ENCODE peak calls at places on chromosomes 11 and 22, in eight cellular contexts. One of them, this sample, is unnamed.

GRCh38 chr11:15884792-15885540 is 471.4 kb downstream of the SOX6 start:
- DNase-seq in nephron progenitor cell: peak
- DNase-seq in body of pancreas: no peak
- DNase-seq in colonic mucosa: no peak
- DNase-seq in A673: no peak
- DNase-seq in lung: no peak
- DNase-seq in Calu3: no peak
- DNase-seq in astrocyte of the spinal cord: no peak
- DNase-seq in this sample: no peak

GRCh38 chr11:109236696-109237095 is 185.3 kb upstream of the C11orf87 start:
- DNase-seq in nephron progenitor cell: no peak
- DNase-seq in body of pancreas: no peak
- DNase-seq in colonic mucosa: no peak
- DNase-seq in A673: no peak
- DNase-seq in lung: no peak
- DNase-seq in Calu3: no peak
- DNase-seq in astrocyte of the spinal cord: no peak
- DNase-seq in this sample: no peak

GRCh38 chr11:118938491-118939411 is 13.0 kb upstream of the BCL9L start:
- DNase-seq in nephron progenitor cell: no peak
- DNase-seq in body of pancreas: no peak
- DNase-seq in colonic mucosa: no peak
- DNase-seq in A673: no peak
- DNase-seq in lung: peak
- DNase-seq in Calu3: peak
- DNase-seq in astrocyte of the spinal cord: peak
- DNase-seq in this sample: peak

GRCh38 chr11:103380031-103380430 is 270.8 kb downstream of the DYNC2H1 start:
- DNase-seq in nephron progenitor cell: no peak
- DNase-seq in body of pancreas: no peak
- DNase-seq in colonic mucosa: no peak
- DNase-seq in A673: no peak
- DNase-seq in lung: no peak
- DNase-seq in Calu3: no peak
- DNase-seq in astrocyte of the spinal cord: no peak
- DNase-seq in this sample: no peak

GRCh38 chr11:120807414-120808150 is 216.3 kb upstream of the TBCEL start:
- DNase-seq in nephron progenitor cell: no peak
- DNase-seq in body of pancreas: no peak
- DNase-seq in colonic mucosa: no peak
- DNase-seq in A673: peak
- DNase-seq in lung: no peak
- DNase-seq in Calu3: peak
- DNase-seq in astrocyte of the spinal cord: peak
- DNase-seq in this sample: peak

GRCh38 chr11:115256326-115257197 is 247.7 kb downstream of the CADM1 start:
- DNase-seq in nephron progenitor cell: peak
- DNase-seq in body of pancreas: no peak
- DNase-seq in colonic mucosa: no peak
- DNase-seq in A673: peak
- DNase-seq in lung: no peak
- DNase-seq in Calu3: no peak
- DNase-seq in astrocyte of the spinal cord: no peak
- DNase-seq in this sample: no peak

GRCh38 chr22:47884200-47884599 is 1121.8 kb downstream of the TBC1D22A start:
- DNase-seq in nephron progenitor cell: no peak
- DNase-seq in body of pancreas: no peak
- DNase-seq in colonic mucosa: no peak
- DNase-seq in A673: no peak
- DNase-seq in lung: no peak
- DNase-seq in Calu3: no peak
- DNase-seq in astrocyte of the spinal cord: no peak
- DNase-seq in this sample: no peak

GRCh38 chr11:12288212-12288933 is 89.0 kb upstream of the PARVA start:
- DNase-seq in nephron progenitor cell: peak
- DNase-seq in body of pancreas: peak
- DNase-seq in colonic mucosa: peak
- DNase-seq in A673: peak
- DNase-seq in lung: peak
- DNase-seq in Calu3: peak
- DNase-seq in astrocyte of the spinal cord: peak
- DNase-seq in this sample: peak

GRCh38 chr11:47756208-47756607 is 10.9 kb downstream of the FNBP4 start:
- DNase-seq in nephron progenitor cell: no peak
- DNase-seq in body of pancreas: no peak
- DNase-seq in colonic mucosa: no peak
- DNase-seq in A673: no peak
- DNase-seq in lung: no peak
- DNase-seq in Calu3: no peak
- DNase-seq in astrocyte of the spinal cord: no peak
- DNase-seq in this sample: no peak

GRCh38 chr22:23969071-23969470 is 2.4 kb downstream of the DDTL start:
- DNase-seq in nephron progenitor cell: no peak
- DNase-seq in body of pancreas: no peak
- DNase-seq in colonic mucosa: no peak
- DNase-seq in A673: no peak
- DNase-seq in lung: no peak
- DNase-seq in Calu3: no peak
- DNase-seq in astrocyte of the spinal cord: no peak
- DNase-seq in this sample: no peak

GRCh38 chr11:35046606-35047005 is 92.4 kb upstream of the CD44 start:
- DNase-seq in nephron progenitor cell: no peak
- DNase-seq in body of pancreas: no peak
- DNase-seq in colonic mucosa: no peak
- DNase-seq in A673: no peak
- DNase-seq in lung: no peak
- DNase-seq in Calu3: no peak
- DNase-seq in astrocyte of the spinal cord: no peak
- DNase-seq in this sample: no peak

GRCh38 chr11:43577566-43578264 is 102.8 kb upstream of the HSD17B12 start:
- DNase-seq in nephron progenitor cell: no peak
- DNase-seq in body of pancreas: no peak
- DNase-seq in colonic mucosa: no peak
- DNase-seq in A673: no peak
- DNase-seq in lung: no peak
- DNase-seq in Calu3: no peak
- DNase-seq in astrocyte of the spinal cord: no peak
- DNase-seq in this sample: no peak

GRCh38 chr11:77063861-77064260 is 2.9 kb upstream of the CAPN5 start:
- DNase-seq in nephron progenitor cell: no peak
- DNase-seq in body of pancreas: no peak
- DNase-seq in colonic mucosa: no peak
- DNase-seq in A673: no peak
- DNase-seq in lung: no peak
- DNase-seq in Calu3: no peak
- DNase-seq in astrocyte of the spinal cord: no peak
- DNase-seq in this sample: no peak

GRCh38 chr11:77063407-77063806 is 3.4 kb upstream of the CAPN5 start:
- DNase-seq in nephron progenitor cell: no peak
- DNase-seq in body of pancreas: no peak
- DNase-seq in colonic mucosa: peak
- DNase-seq in A673: no peak
- DNase-seq in lung: no peak
- DNase-seq in Calu3: no peak
- DNase-seq in astrocyte of the spinal cord: no peak
- DNase-seq in this sample: no peak

GRCh38 chr11:77060234-77060633 is 6.5 kb upstream of the CAPN5 start:
- DNase-seq in nephron progenitor cell: no peak
- DNase-seq in body of pancreas: no peak
- DNase-seq in colonic mucosa: no peak
- DNase-seq in A673: no peak
- DNase-seq in lung: no peak
- DNase-seq in Calu3: no peak
- DNase-seq in astrocyte of the spinal cord: no peak
- DNase-seq in this sample: no peak

GRCh38 chr11:77064648-77065217 is 2.0 kb upstream of the CAPN5 start:
- DNase-seq in nephron progenitor cell: no peak
- DNase-seq in body of pancreas: no peak
- DNase-seq in colonic mucosa: no peak
- DNase-seq in A673: no peak
- DNase-seq in lung: no peak
- DNase-seq in Calu3: no peak
- DNase-seq in astrocyte of the spinal cord: no peak
- DNase-seq in this sample: no peak

DNA sequence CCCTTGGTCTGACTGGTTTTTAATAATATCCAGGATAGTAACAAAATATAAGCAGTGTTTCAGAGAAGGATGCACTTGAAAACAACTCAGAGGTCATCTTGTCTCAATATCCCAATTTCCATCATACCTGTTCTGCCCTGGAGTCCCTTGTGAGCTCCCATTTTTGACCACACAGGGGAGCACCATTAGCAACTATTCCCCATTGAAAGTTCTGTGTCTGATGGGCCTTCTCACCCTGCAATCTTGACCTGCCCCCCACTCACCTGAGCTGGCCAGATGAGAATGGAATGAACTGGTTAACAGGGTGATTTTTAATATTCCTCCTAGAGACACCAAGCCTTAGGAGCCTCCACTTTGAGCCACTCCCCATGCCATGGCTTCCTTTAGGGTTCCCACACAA is 3.8 kb upstream of the CAPN5 start:
- DNase-seq in nephron progenitor cell: no peak
- DNase-seq in body of pancreas: no peak
- DNase-seq in colonic mucosa: peak
- DNase-seq in A673: no peak
- DNase-seq in lung: no peak
- DNase-seq in Calu3: peak
- DNase-seq in astrocyte of the spinal cord: no peak
- DNase-seq in this sample: no peak
- TF ChIP-seq CTCF in nephron progenitor cell: no peak
- TF ChIP-seq CTCF in body of pancreas: no peak
- TF ChIP-seq CTCF in colonic mucosa: no peak
- TF ChIP-seq CTCF in A673: no peak
- TF ChIP-seq CTCF in lung: no peak
- TF ChIP-seq CTCF in Calu3: no peak
- TF ChIP-seq CTCF in astrocyte of the spinal cord: no peak
- TF ChIP-seq CTCF in this sample: peak

GRCh38 chr22:50454556-50455075 is 20.2 kb downstream of the SBF1 start:
- DNase-seq in nephron progenitor cell: no peak
- DNase-seq in body of pancreas: no peak
- DNase-seq in colonic mucosa: no peak
- DNase-seq in A673: no peak
- DNase-seq in lung: no peak
- DNase-seq in Calu3: no peak
- DNase-seq in astrocyte of the spinal cord: no peak
- DNase-seq in this sample: no peak
- TF ChIP-seq CTCF in nephron progenitor cell: no peak
- TF ChIP-seq CTCF in body of pancreas: no peak
- TF ChIP-seq CTCF in colonic mucosa: no peak
- TF ChIP-seq CTCF in A673: no peak
- TF ChIP-seq CTCF in lung: no peak
- TF ChIP-seq CTCF in Calu3: no peak
- TF ChIP-seq CTCF in astrocyte of the spinal cord: no peak
- TF ChIP-seq CTCF in this sample: no peak

DNA sequence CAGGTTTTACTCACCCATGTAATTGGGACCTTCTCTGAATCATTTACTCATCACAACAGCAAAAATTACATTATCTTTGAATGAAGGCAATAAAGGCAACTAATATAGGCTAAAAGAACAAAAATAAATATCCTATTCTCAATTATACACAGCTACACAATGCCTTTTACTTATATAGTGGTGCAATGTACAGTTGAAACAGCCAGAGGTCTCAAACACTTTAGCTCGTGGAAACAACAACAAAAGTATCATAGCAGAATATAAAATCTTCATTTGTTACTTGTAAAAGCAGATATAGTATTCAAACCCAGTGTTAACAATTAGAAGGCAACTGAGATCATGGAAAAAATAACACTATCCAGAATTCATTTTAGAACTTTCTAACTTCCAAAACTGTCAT is 20.6 kb upstream of the CCDC34 start:
- DNase-seq in nephron progenitor cell: no peak
- DNase-seq in body of pancreas: no peak
- DNase-seq in colonic mucosa: no peak
- DNase-seq in A673: no peak
- DNase-seq in lung: no peak
- DNase-seq in Calu3: no peak
- DNase-seq in astrocyte of the spinal cord: no peak
- DNase-seq in this sample: no peak
- TF ChIP-seq CTCF in nephron progenitor cell: no peak
- TF ChIP-seq CTCF in body of pancreas: no peak
- TF ChIP-seq CTCF in colonic mucosa: no peak
- TF ChIP-seq CTCF in A673: no peak
- TF ChIP-seq CTCF in lung: no peak
- TF ChIP-seq CTCF in Calu3: no peak
- TF ChIP-seq CTCF in astrocyte of the spinal cord: peak
- TF ChIP-seq CTCF in this sample: no peak

GRCh38 chr22:33272866-33273265 is 214.7 kb upstream of the SYN3 start:
- DNase-seq in nephron progenitor cell: no peak
- DNase-seq in body of pancreas: no peak
- DNase-seq in colonic mucosa: no peak
- DNase-seq in A673: no peak
- DNase-seq in lung: no peak
- DNase-seq in Calu3: no peak
- DNase-seq in astrocyte of the spinal cord: no peak
- DNase-seq in this sample: no peak

GRCh38 chr22:33272180-33272579 is 214.0 kb upstream of the SYN3 start:
- DNase-seq in nephron progenitor cell: no peak
- DNase-seq in body of pancreas: peak
- DNase-seq in colonic mucosa: peak
- DNase-seq in A673: no peak
- DNase-seq in lung: no peak
- DNase-seq in Calu3: no peak
- DNase-seq in astrocyte of the spinal cord: no peak
- DNase-seq in this sample: no peak

GRCh38 chr22:33274214-33274828 is 216.1 kb upstream of the SYN3 start:
- DNase-seq in nephron progenitor cell: peak
- DNase-seq in body of pancreas: no peak
- DNase-seq in colonic mucosa: peak
- DNase-seq in A673: peak
- DNase-seq in lung: no peak
- DNase-seq in Calu3: peak
- DNase-seq in astrocyte of the spinal cord: no peak
- DNase-seq in this sample: no peak

GRCh38 chr22:33270596-33270995 is 212.4 kb upstream of the SYN3 start:
- DNase-seq in nephron progenitor cell: no peak
- DNase-seq in body of pancreas: no peak
- DNase-seq in colonic mucosa: no peak
- DNase-seq in A673: no peak
- DNase-seq in lung: no peak
- DNase-seq in Calu3: no peak
- DNase-seq in astrocyte of the spinal cord: no peak
- DNase-seq in this sample: no peak

DNA sequence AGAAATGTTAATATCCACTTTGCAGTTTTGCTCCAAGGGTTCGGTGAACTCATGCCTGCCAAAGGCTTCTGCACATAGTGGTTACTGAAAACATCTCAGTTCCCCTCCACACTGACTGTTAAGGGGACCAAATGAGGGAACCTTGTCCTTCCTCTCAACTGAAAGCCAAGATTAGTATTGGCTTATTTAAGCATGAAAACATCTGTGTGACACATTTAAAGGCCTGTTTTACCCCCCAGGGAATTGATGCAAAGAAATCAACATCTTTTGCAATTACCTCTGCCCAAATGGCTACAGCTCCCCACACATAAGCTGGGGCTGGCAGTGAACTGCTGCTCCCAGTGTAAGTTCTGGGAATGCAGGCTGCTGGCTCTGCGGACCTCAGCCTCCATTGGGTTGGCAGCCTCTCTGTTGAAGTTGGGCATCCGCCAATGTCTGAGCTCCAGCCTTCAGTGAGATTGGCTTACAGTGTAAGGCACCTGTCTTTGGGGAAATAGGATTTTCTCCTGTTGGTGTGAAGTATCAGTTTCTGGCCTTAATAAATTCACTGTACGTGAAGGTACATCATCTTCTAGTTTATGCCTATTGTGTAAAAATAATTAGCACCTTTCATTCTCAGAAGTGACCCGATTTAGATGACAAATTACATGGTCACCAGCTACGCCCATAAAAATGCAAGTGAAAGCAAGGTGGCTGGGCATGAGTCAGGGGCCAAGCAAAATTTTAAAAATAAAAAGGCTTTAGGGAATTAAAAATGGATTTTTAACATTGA is 213.4 kb upstream of the SYN3 start:
- DNase-seq in nephron progenitor cell: no peak
- DNase-seq in body of pancreas: peak
- DNase-seq in colonic mucosa: peak
- DNase-seq in A673: no peak
- DNase-seq in lung: no peak
- DNase-seq in Calu3: no peak
- DNase-seq in astrocyte of the spinal cord: no peak
- DNase-seq in this sample: peak
- TF ChIP-seq CTCF in nephron progenitor cell: no peak
- TF ChIP-seq CTCF in body of pancreas: no peak
- TF ChIP-seq CTCF in colonic mucosa: no peak
- TF ChIP-seq CTCF in A673: no peak
- TF ChIP-seq CTCF in lung: no peak
- TF ChIP-seq CTCF in Calu3: no peak
- TF ChIP-seq CTCF in astrocyte of the spinal cord: no peak
- TF ChIP-seq CTCF in this sample: no peak

This sample was measured in astrocyte of the cerebellum.